ENCODE peak calls at places on chromosomes 1 and 21, in ten cellular contexts. M, X, A, P, G, N, T, V, I and C are unnamed samples.

GRCh38 chr1:41530411-41530810 is 45.9 kb upstream of the EDN2 start:
- DNase-seq in P (peak), X (no peak), I (no peak), A (no peak), N (no peak), G (no peak), V (no peak), T (no peak), M (no peak), C (no peak)

GRCh38 chr1:90579212-90579802 is 137.8 kb downstream of the BARHL2 start:
- DNase-seq in G (no peak), A (peak), M (no peak), X (no peak), N (no peak), I (peak), V (peak), T (peak), P (no peak), C (no peak)

GRCh38 chr1:9892563-9893528 is 17.2 kb downstream of the CTNNBIP1 start:
- DNase-seq in P (no peak), I (peak), A (no peak), X (no peak), M (no peak), G (no peak), V (peak), N (peak), T (peak), C (no peak)

GRCh38 chr1:109531826-109532364 is 7.8 kb upstream of the GPR61 start:
- DNase-seq in A (no peak), V (no peak), T (no peak), X (peak), I (no peak), N (no peak), P (no peak), G (no peak), M (no peak), C (no peak)

GRCh38 chr21:45449658-45450502 is 44.9 kb downstream of the COL18A1 start:
- DNase-seq in P (peak), T (no peak), M (no peak), V (no peak), G (no peak), I (no peak), A (no peak), X (no peak), N (no peak), C (no peak)

GRCh38 chr1:203456577-203456976 is 19.0 kb upstream of the PRELP start:
- DNase-seq in G (no peak), X (no peak), M (no peak), P (no peak), N (no peak), V (no peak), A (no peak), T (no peak), I (no peak), C (no peak)

GRCh38 chr21:41950941-41951408 is 2.8 kb downstream of the C2CD2 start:
- DNase-seq in A (no peak), X (no peak), I (no peak), N (no peak), T (no peak), P (peak), V (no peak), M (no peak), G (no peak), C (peak)

GRCh38 chr1:77513839-77514763 is 168.4 kb downstream of the ZZZ3 start:
- DNase-seq in N (no peak), A (no peak), M (no peak), P (no peak), X (peak), G (no peak), V (no peak), I (no peak), T (peak), C (peak)

GRCh38 chr1:20574686-20575543 is 14.0 kb upstream of the CDA start:
- DNase-seq in T (peak), I (no peak), M (no peak), X (peak), A (peak), P (peak), V (peak), N (peak), G (peak), C (peak)

GRCh38 chr1:54012862-54013261 is 5.1 kb downstream of the LDLRAD1 start:
- DNase-seq in A (no peak), M (no peak), G (no peak), P (no peak), V (no peak), N (no peak), T (no peak), I (no peak), X (no peak), C (peak)

GRCh38 chr1:106290805-106291537 is 765.5 kb upstream of the PRMT6 start:
- DNase-seq in I (no peak), N (no peak), T (no peak), V (no peak), M (no peak), G (no peak), P (no peak), A (no peak), X (no peak), C (no peak)

GRCh38 chr1:27435566-27436203 is 43.3 kb downstream of the GPR3 start:
- DNase-seq in G (no peak), T (peak), V (no peak), N (no peak), M (no peak), P (no peak), I (no peak), X (no peak), A (no peak), C (no peak)

GRCh38 chr1:15946546-15947381 is 29.1 kb downstream of the ZBTB17 start:
- DNase-seq in P (no peak), A (no peak), I (no peak), M (no peak), N (no peak), X (peak), V (no peak), T (no peak), G (no peak), C (peak)

GRCh38 chr1:27357281-27358037 is 9.3 kb downstream of the MAP3K6 start:
- DNase-seq in N (peak), M (no peak), T (peak), V (peak), G (peak), A (peak), X (peak), P (peak), I (no peak), C (peak)

GRCh38 chr21:32814528-32814927 is 43.0 kb upstream of the PAXBP1 start:
- DNase-seq in G (no peak), A (no peak), V (no peak), P (no peak), T (no peak), N (no peak), I (no peak), M (no peak), X (no peak), C (no peak)

GRCh38 chr21:26842300-26842699 is 2.9 kb downstream of the ADAMTS1 start:
- DNase-seq in V (no peak), I (no peak), G (no peak), T (peak), M (no peak), A (no peak), X (peak), N (no peak), P (no peak), C (no peak)

GRCh38 chr1:145936247-145936646 is 9.0 kb upstream of the RBM8A start:
- DNase-seq in N (no peak), T (no peak), G (no peak), A (no peak), P (no peak), I (no peak), M (no peak), V (no peak), X (no peak), C (no peak)

GRCh38 chr21:31289702-31290101 is 54.4 kb downstream of the TIAM1 start:
- DNase-seq in T (no peak), A (no peak), X (no peak), V (no peak), N (no peak), I (no peak), P (no peak), G (no peak), M (no peak), C (no peak)

GRCh38 chr1:200034821-200035396 is 7.4 kb downstream of the NR5A2 start:
- DNase-seq in A (no peak), G (no peak), V (peak), I (no peak), X (no peak), P (no peak), N (no peak), M (no peak), T (peak), C (peak)

GRCh38 chr1:175911138-175911537 is 167.7 kb upstream of the TNR start:
- DNase-seq in M (no peak), I (no peak), X (no peak), N (no peak), A (no peak), P (no peak), G (no peak), V (no peak), T (no peak), C (no peak)

GRCh38 chr1:162185299-162185698 is 115.8 kb downstream of the NOS1AP start:
- DNase-seq in V (no peak), P (no peak), A (no peak), G (no peak), I (no peak), M (no peak), T (no peak), X (no peak), N (no peak), C (no peak)

GRCh38 chr1:215599418-215599817 is 32.3 kb downstream of the KCTD3 start:
- DNase-seq in V (peak), P (no peak), I (no peak), N (no peak), A (no peak), M (no peak), T (peak), X (no peak), G (no peak), C (no peak)